ENCODE peak calls at places on chromosomes 4 and X, in nine cellular contexts. D is neuronal stem cell, Z is globus pallidus, B is HT1080, E is dorsolateral prefrontal cortex, U is SK-N-MC, P is breast epithelium, V is OCI-LY7, S is B cell. J is an unnamed sample.

GRCh38 chr4:150150545-150151156 is 72.4 kb downstream of the DCLK2 start:
- DNase-seq in P (no peak), S (no peak), U (no peak), D (peak; percentile 15), E (peak; percentile 15), Z (peak; percentile 73), V (no peak), B (no peak), J (no peak)

GRCh38 chr4:163356104-163356503 is 12.4 kb downstream of the NPY5R start:
- DNase-seq in S (no peak), E (no peak), P (no peak), U (no peak), B (no peak), Z (no peak), V (no peak), D (no peak), J (no peak)

GRCh38 chr4:57182132-57182874 is 72.1 kb upstream of the IGFBP7 start:
- DNase-seq in Z (peak; percentile 95), B (no peak), S (no peak), D (no peak), E (peak; percentile 96), U (no peak), V (no peak), P (no peak), J (no peak)

GRCh38 chr4:152266831-152267480 is 268.9 kb downstream of the FBXW7 start:
- DNase-seq in B (peak; percentile 52), Z (no peak), S (no peak), P (no peak), E (no peak), U (no peak), D (no peak), V (no peak), J (no peak)

GRCh38 chrX:148695362-148695761 is 194.9 kb downstream of the AFF2 start:
- DNase-seq in U (no peak), Z (no peak), D (no peak), V (no peak), E (no peak), P (no peak), S (no peak), B (no peak), J (no peak)

GRCh38 chrX:21870494-21870893 is 14.7 kb downstream of the YY2 start:
- DNase-seq in D (no peak), U (no peak), B (no peak), Z (no peak), V (no peak), P (no peak), E (no peak), S (no peak), J (no peak)

GRCh38 chrX:56219702-56220101 is 12.5 kb upstream of the KLF8 start:
- DNase-seq in B (no peak), U (no peak), S (no peak), P (no peak), V (no peak), Z (no peak), E (no peak), D (no peak), J (no peak)

GRCh38 chr4:153787156-153787555 is 1.7 kb downstream of the SFRP2 start:
- DNase-seq in B (no peak), V (no peak), E (no peak), D (no peak), S (no peak), U (no peak), Z (no peak), P (no peak), J (no peak)

GRCh38 chrX:101450951-101451350 is 34.3 kb upstream of the ARMCX4 start:
- DNase-seq in P (no peak), D (no peak), B (peak; percentile 2), Z (no peak), V (no peak), S (no peak), U (no peak), E (no peak), J (no peak)

GRCh38 chr4:16505726-16506125 is 279.5 kb upstream of the TAPT1 start:
- DNase-seq in B (no peak), U (no peak), D (peak; percentile 38), E (no peak), P (no peak), Z (no peak), S (no peak), V (no peak), J (peak; percentile 18)

GRCh38 chrX:39936886-39937770 is 160.6 kb downstream of the BCOR start:
- DNase-seq in Z (no peak), B (no peak), D (no peak), S (no peak), P (no peak), V (no peak), U (no peak), E (no peak), J (no peak)

GRCh38 chr4:25425361-25425760 is 48.3 kb downstream of the ANAPC4 start:
- DNase-seq in U (no peak), Z (no peak), V (no peak), D (no peak), S (no peak), B (no peak), P (no peak), E (no peak), J (no peak)

GRCh38 chrX:153592091-153592833 is 6.7 kb downstream of the CCNQ start:
- DNase-seq in V (no peak), D (no peak), Z (no peak), B (no peak), S (no peak), P (no peak), U (no peak), E (no peak), J (no peak)

GRCh38 chr4:13640149-13640671 is 12.7 kb upstream of the BOD1L1 start:
- DNase-seq in V (no peak), S (no peak), P (no peak), B (peak; percentile 97), U (peak; percentile 50), D (no peak), Z (no peak), E (no peak), J (no peak)

GRCh38 chr4:39931441-39931901 is 46.2 kb downstream of the PDS5A start:
- DNase-seq in S (no peak), B (no peak), P (no peak), V (no peak), U (no peak), Z (no peak), D (no peak), E (no peak), J (no peak)

GRCh38 chrX:40087574-40088298 is 10.0 kb downstream of the BCOR start:
- DNase-seq in V (no peak), P (no peak), Z (peak; percentile 32), S (no peak), B (no peak), U (no peak), E (no peak), D (no peak), J (no peak)

GRCh38 chrX:40299028-40299479 is 201.3 kb upstream of the BCOR start:
- DNase-seq in V (peak; percentile 11), D (no peak), P (no peak), U (no peak), Z (no peak), S (no peak), B (no peak), E (no peak), J (peak; percentile 13)

GRCh38 chr4:38670939-38671593 is 7.1 kb downstream of the KLF3 start:
- DNase-seq in B (no peak), P (no peak), Z (no peak), S (peak; percentile 52), E (no peak), D (no peak), U (no peak), V (no peak), J (no peak)

GRCh38 chrX:136598631-136599030 is 49.3 kb upstream of the CD40LG start:
- DNase-seq in D (no peak), E (no peak), Z (no peak), V (no peak), P (no peak), U (no peak), S (no peak), B (no peak), J (no peak)

GRCh38 chr4:41095973-41096372 is 118.4 kb downstream of the APBB2 start:
- DNase-seq in V (peak; percentile 18), E (no peak), P (no peak), B (peak; percentile 52), Z (no peak), S (no peak), U (no peak), D (no peak), J (no peak)

GRCh38 chr4:136281307-136281706 is 1251.0 kb downstream of the PCDH18 start:
- DNase-seq in S (no peak), B (no peak), U (no peak), D (no peak), P (no peak), Z (no peak), V (no peak), E (no peak), J (no peak)

GRCh38 chr4:25787891-25788331 is 74.9 kb downstream of the SEL1L3 start:
- DNase-seq in S (no peak), V (no peak), Z (no peak), P (no peak), B (no peak), E (no peak), U (no peak), D (no peak), J (no peak)